ENCODE peak calls at places on chromosomes 2 and 18, in six cellular contexts. One of them, this sample, is unnamed.

GRCh38 chr2:238158018-238158806 is 558 bp upstream of the ERFE start:
- DNase-seq in GM12892: no peak
- DNase-seq in upper lobe of left lung: no peak
- DNase-seq in stomach: no peak
- DNase-seq in spleen: peak
- DNase-seq in K562: no peak
- DNase-seq in this sample: no peak

GRCh38 chr2:157497603-157498314 is 53.9 kb upstream of the CYTIP start:
- DNase-seq in GM12892: no peak
- DNase-seq in upper lobe of left lung: no peak
- DNase-seq in stomach: no peak
- DNase-seq in spleen: no peak
- DNase-seq in K562: peak
- DNase-seq in this sample: peak

GRCh38 chr18:30451976-30452375 is 590.6 kb downstream of the DSC3 start:
- DNase-seq in GM12892: no peak
- DNase-seq in upper lobe of left lung: no peak
- DNase-seq in stomach: no peak
- DNase-seq in spleen: no peak
- DNase-seq in K562: no peak
- DNase-seq in this sample: no peak

GRCh38 chr18:26978812-26979341 is 113.4 kb upstream of the AQP4 start:
- DNase-seq in GM12892: peak
- DNase-seq in upper lobe of left lung: no peak
- DNase-seq in stomach: no peak
- DNase-seq in spleen: no peak
- DNase-seq in K562: no peak
- DNase-seq in this sample: peak

GRCh38 chr2:166775176-166775575 is 113.1 kb upstream of the XIRP2 start:
- DNase-seq in GM12892: no peak
- DNase-seq in upper lobe of left lung: no peak
- DNase-seq in stomach: no peak
- DNase-seq in spleen: no peak
- DNase-seq in K562: no peak
- DNase-seq in this sample: no peak

GRCh38 chr18:23927821-23928746 is 86.5 kb upstream of the TTC39C start:
- DNase-seq in GM12892: no peak
- DNase-seq in upper lobe of left lung: no peak
- DNase-seq in stomach: no peak
- DNase-seq in spleen: no peak
- DNase-seq in K562: no peak
- DNase-seq in this sample: no peak

GRCh38 chr2:28358668-28359201 is 33.9 kb upstream of the FOSL2 start:
- DNase-seq in GM12892: no peak
- DNase-seq in upper lobe of left lung: no peak
- DNase-seq in stomach: no peak
- DNase-seq in spleen: no peak
- DNase-seq in K562: no peak
- DNase-seq in this sample: no peak

GRCh38 chr2:28736034-28736433 is 15.6 kb upstream of the PPP1CB start:
- DNase-seq in GM12892: no peak
- DNase-seq in upper lobe of left lung: peak
- DNase-seq in stomach: peak
- DNase-seq in spleen: no peak
- DNase-seq in K562: no peak
- DNase-seq in this sample: no peak

GRCh38 chr2:156340818-156341481 is 8.4 kb upstream of the NR4A2 start:
- DNase-seq in GM12892: no peak
- DNase-seq in upper lobe of left lung: no peak
- DNase-seq in stomach: no peak
- DNase-seq in spleen: peak
- DNase-seq in K562: peak
- DNase-seq in this sample: no peak

GRCh38 chr18:29892960-29893558 is 1149.5 kb downstream of the DSC3 start:
- DNase-seq in GM12892: no peak
- DNase-seq in upper lobe of left lung: no peak
- DNase-seq in stomach: no peak
- DNase-seq in spleen: no peak
- DNase-seq in K562: peak
- DNase-seq in this sample: no peak

GRCh38 chr2:102436284-102436683 is 13.3 kb downstream of the IL18RAP start:
- DNase-seq in GM12892: no peak
- DNase-seq in upper lobe of left lung: no peak
- DNase-seq in stomach: no peak
- DNase-seq in spleen: no peak
- DNase-seq in K562: no peak
- DNase-seq in this sample: no peak

GRCh38 chr18:3458952-3459853 is 9.2 kb downstream of the TGIF1 start:
- DNase-seq in GM12892: no peak
- DNase-seq in upper lobe of left lung: no peak
- DNase-seq in stomach: no peak
- DNase-seq in spleen: no peak
- DNase-seq in K562: no peak
- DNase-seq in this sample: no peak

GRCh38 chr2:207873794-207874193 is 104.1 kb upstream of the FZD5 start:
- DNase-seq in GM12892: no peak
- DNase-seq in upper lobe of left lung: no peak
- DNase-seq in stomach: no peak
- DNase-seq in spleen: no peak
- DNase-seq in K562: no peak
- DNase-seq in this sample: no peak

GRCh38 chr2:68041704-68042245 is 21.0 kb downstream of the C1D start:
- DNase-seq in GM12892: no peak
- DNase-seq in upper lobe of left lung: no peak
- DNase-seq in stomach: no peak
- DNase-seq in spleen: no peak
- DNase-seq in K562: no peak
- DNase-seq in this sample: no peak

GRCh38 chr2:151891566-151892194 is 63.5 kb upstream of the ARL5A start:
- DNase-seq in GM12892: no peak
- DNase-seq in upper lobe of left lung: no peak
- DNase-seq in stomach: no peak
- DNase-seq in spleen: no peak
- DNase-seq in K562: no peak
- DNase-seq in this sample: no peak

GRCh38 chr18:28834889-28835288 is 658.0 kb upstream of the CDH2 start:
- DNase-seq in GM12892: no peak
- DNase-seq in upper lobe of left lung: no peak
- DNase-seq in stomach: no peak
- DNase-seq in spleen: no peak
- DNase-seq in K562: no peak
- DNase-seq in this sample: no peak

GRCh38 chr2:3211256-3211970 is 166.2 kb downstream of the EIPR1 start:
- DNase-seq in GM12892: no peak
- DNase-seq in upper lobe of left lung: no peak
- DNase-seq in stomach: no peak
- DNase-seq in spleen: no peak
- DNase-seq in K562: no peak
- DNase-seq in this sample: no peak

GRCh38 chr2:107412209-107412904 is 414.3 kb upstream of the RGPD4 start:
- DNase-seq in GM12892: no peak
- DNase-seq in upper lobe of left lung: no peak
- DNase-seq in stomach: no peak
- DNase-seq in spleen: no peak
- DNase-seq in K562: no peak
- DNase-seq in this sample: no peak

GRCh38 chr2:80238692-80239469 is 65.7 kb downstream of the LRRTM1 start:
- DNase-seq in GM12892: no peak
- DNase-seq in upper lobe of left lung: peak
- DNase-seq in stomach: peak
- DNase-seq in spleen: no peak
- DNase-seq in K562: peak
- DNase-seq in this sample: peak

GRCh38 chr2:112646102-112646719 is 472 bp downstream of the SLC20A1 start:
- DNase-seq in GM12892: peak
- DNase-seq in upper lobe of left lung: no peak
- DNase-seq in stomach: no peak
- DNase-seq in spleen: no peak
- DNase-seq in K562: no peak
- DNase-seq in this sample: peak

GRCh38 chr2:162060522-162060921 is 13.5 kb downstream of the DPP4 start:
- DNase-seq in GM12892: no peak
- DNase-seq in upper lobe of left lung: no peak
- DNase-seq in stomach: no peak
- DNase-seq in spleen: no peak
- DNase-seq in K562: no peak
- DNase-seq in this sample: no peak

GRCh38 chr2:156329031-156329921 is 3.2 kb downstream of the NR4A2 start:
- DNase-seq in GM12892: no peak
- DNase-seq in upper lobe of left lung: no peak
- DNase-seq in stomach: no peak
- DNase-seq in spleen: peak
- DNase-seq in K562: no peak
- DNase-seq in this sample: no peak

GRCh38 chr2:19900536-19901200 is 1.1 kb downstream of the TTC32 start:
- DNase-seq in GM12892: no peak
- DNase-seq in upper lobe of left lung: no peak
- DNase-seq in stomach: no peak
- DNase-seq in spleen: no peak
- DNase-seq in K562: peak
- DNase-seq in this sample: no peak

GRCh38 chr18:59469463-59470180 is 110.6 kb upstream of the LMAN1 start:
- DNase-seq in GM12892: no peak
- DNase-seq in upper lobe of left lung: no peak
- DNase-seq in stomach: no peak
- DNase-seq in spleen: no peak
- DNase-seq in K562: no peak
- DNase-seq in this sample: no peak

GRCh38 chr2:227378371-227378782 is 729 bp downstream of the TM4SF20 start:
- DNase-seq in GM12892: no peak
- DNase-seq in upper lobe of left lung: no peak
- DNase-seq in stomach: no peak
- DNase-seq in spleen: no peak
- DNase-seq in K562: no peak
- DNase-seq in this sample: no peak

GRCh38 chr2:96702098-96702785 is 37.6 kb downstream of the LMAN2L start:
- DNase-seq in GM12892: no peak
- DNase-seq in upper lobe of left lung: no peak
- DNase-seq in stomach: no peak
- DNase-seq in spleen: no peak
- DNase-seq in K562: no peak
- DNase-seq in this sample: no peak

GRCh38 chr2:11738589-11739436 is 7.6 kb upstream of the LPIN1 start:
- DNase-seq in GM12892: no peak
- DNase-seq in upper lobe of left lung: peak
- DNase-seq in stomach: peak
- DNase-seq in spleen: no peak
- DNase-seq in K562: peak
- DNase-seq in this sample: no peak

GRCh38 chr18:13500891-13501887 is 225.2 kb downstream of the FAM210A start:
- DNase-seq in GM12892: no peak
- DNase-seq in upper lobe of left lung: peak
- DNase-seq in stomach: peak
- DNase-seq in spleen: no peak
- DNase-seq in K562: no peak
- DNase-seq in this sample: no peak
- TF ChIP-seq POLR2AphosphoS5 in GM12892: no peak
- TF ChIP-seq POLR2AphosphoS5 in upper lobe of left lung: no peak
- TF ChIP-seq POLR2AphosphoS5 in stomach: no peak
- TF ChIP-seq POLR2AphosphoS5 in spleen: no peak
- TF ChIP-seq POLR2AphosphoS5 in K562: no peak
- TF ChIP-seq POLR2AphosphoS5 in this sample: no peak

GRCh38 chr2:16152928-16153753 is 212.8 kb downstream of the MYCN start:
- DNase-seq in GM12892: no peak
- DNase-seq in upper lobe of left lung: no peak
- DNase-seq in stomach: no peak
- DNase-seq in spleen: no peak
- DNase-seq in K562: no peak
- DNase-seq in this sample: no peak
- TF ChIP-seq POLR2A in GM12892: no peak
- TF ChIP-seq POLR2A in upper lobe of left lung: no peak
- TF ChIP-seq POLR2A in stomach: no peak
- TF ChIP-seq POLR2A in spleen: no peak
- TF ChIP-seq POLR2A in K562: no peak
- TF ChIP-seq POLR2A in this sample: no peak

DNA sequence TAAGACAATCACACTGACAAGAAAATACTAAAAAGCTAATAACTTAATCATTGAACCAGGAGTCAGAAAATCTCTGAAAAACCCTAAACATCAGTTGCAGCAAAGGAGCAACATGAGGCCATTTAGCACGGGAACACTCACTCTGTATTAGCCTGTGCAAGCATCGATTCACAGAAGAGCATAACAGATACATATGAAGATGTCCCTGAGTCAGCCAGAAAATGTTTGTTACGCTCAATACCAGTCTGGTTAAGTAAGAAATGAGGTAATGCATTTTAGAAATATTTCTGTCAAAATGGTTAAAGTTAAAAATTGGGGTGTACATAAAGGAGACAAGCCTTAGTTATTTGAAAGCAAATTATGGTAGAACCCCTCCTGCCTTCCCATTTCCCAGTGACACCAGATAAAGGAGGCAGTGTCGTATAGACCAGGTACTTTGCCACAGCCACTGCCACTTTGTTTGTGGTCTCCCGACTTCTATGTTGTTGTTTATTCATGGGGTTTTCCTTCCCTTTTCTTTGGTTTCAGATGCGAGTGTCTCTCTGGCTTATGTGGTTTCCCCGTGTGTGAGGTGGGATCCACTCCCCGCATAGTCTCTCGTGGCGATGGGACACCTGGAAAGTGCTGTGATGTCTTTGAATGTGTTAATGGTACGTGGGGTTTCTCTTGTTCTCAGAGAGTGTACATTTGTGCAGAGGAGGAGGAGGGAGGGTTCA is 108.6 kb downstream of the CRIM1 start:
- DNase-seq in GM12892: no peak
- DNase-seq in upper lobe of left lung: no peak
- DNase-seq in stomach: no peak
- DNase-seq in spleen: no peak
- DNase-seq in K562: no peak
- DNase-seq in this sample: no peak
- TF ChIP-seq POLR2AphosphoS5 in GM12892: no peak
- TF ChIP-seq POLR2AphosphoS5 in upper lobe of left lung: no peak
- TF ChIP-seq POLR2AphosphoS5 in stomach: no peak
- TF ChIP-seq POLR2AphosphoS5 in spleen: no peak
- TF ChIP-seq POLR2AphosphoS5 in K562: no peak
- TF ChIP-seq POLR2AphosphoS5 in this sample: no peak

DNA sequence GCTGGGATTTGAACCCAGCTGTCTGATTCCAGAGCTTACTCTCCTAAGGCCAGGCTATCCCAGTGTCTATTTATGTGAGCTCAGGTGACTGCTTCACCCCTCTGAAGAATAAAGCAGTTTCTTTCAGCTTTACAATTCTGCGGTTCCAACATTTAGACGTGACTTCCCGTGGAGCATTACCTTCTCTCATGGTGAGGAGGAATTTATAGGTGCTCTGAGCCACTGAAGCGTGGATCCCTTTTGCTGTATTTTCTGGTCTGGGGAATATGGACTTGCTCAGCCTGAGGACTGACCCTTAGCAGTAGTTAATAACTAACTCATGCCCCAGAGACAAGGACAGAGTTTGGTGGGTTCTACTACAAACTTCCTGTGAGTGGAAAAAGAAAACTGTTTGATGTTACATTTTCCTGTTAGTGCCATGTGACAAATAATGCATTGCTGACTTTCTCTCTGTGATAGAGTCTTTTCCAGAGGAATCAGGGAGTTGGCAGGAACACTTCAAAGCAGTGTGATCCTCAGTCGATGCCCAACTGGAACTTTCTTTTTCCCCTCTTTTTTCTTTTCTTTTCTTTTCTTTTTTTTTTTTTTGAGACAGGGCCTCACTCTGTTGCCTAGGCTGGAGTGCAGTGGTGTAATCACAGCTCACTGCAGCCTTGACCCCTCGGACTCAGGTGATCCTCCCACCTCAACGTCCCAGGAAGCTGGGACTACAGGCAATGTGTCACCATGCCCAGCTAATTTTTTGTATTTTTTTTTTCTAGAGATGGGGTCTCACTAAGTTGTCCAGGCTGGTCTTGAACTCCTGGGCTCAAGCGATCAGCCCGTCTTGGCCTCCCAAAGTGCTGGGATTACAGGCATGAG is 21.9 kb downstream of the CASP10 start:
- DNase-seq in GM12892: no peak
- DNase-seq in upper lobe of left lung: no peak
- DNase-seq in stomach: no peak
- DNase-seq in spleen: no peak
- DNase-seq in K562: no peak
- DNase-seq in this sample: no peak
- TF ChIP-seq POLR2A in GM12892: no peak
- TF ChIP-seq POLR2A in upper lobe of left lung: no peak
- TF ChIP-seq POLR2A in stomach: no peak
- TF ChIP-seq POLR2A in spleen: no peak
- TF ChIP-seq POLR2A in K562: no peak
- TF ChIP-seq POLR2A in this sample: no peak

This sample was measured in GM12891.